ENCODE peak calls at places on chromosomes 13 and 19, in four cellular contexts. One of them, this sample, is unnamed.

GRCh38 chr19:35348909-35349611 is 1.4 kb downstream of the FFAR1 start:
- DNase-seq in vagina: peak; percentile 90
- DNase-seq in endothelial cell of umbilical vein: no peak
- DNase-seq in neuronal stem cell: no peak
- DNase-seq in this sample: no peak

GRCh38 chr13:73179906-73180305 is 121.1 kb downstream of the KLF5 start:
- DNase-seq in vagina: no peak
- DNase-seq in endothelial cell of umbilical vein: no peak
- DNase-seq in neuronal stem cell: no peak
- DNase-seq in this sample: no peak

GRCh38 chr13:108615241-108615640 is 14.2 kb upstream of the MYO16 start:
- DNase-seq in vagina: no peak
- DNase-seq in endothelial cell of umbilical vein: no peak
- DNase-seq in neuronal stem cell: no peak
- DNase-seq in this sample: no peak

GRCh38 chr13:61833228-61833627 is 417.6 kb upstream of the PCDH20 start:
- DNase-seq in vagina: no peak
- DNase-seq in endothelial cell of umbilical vein: no peak
- DNase-seq in neuronal stem cell: no peak
- DNase-seq in this sample: no peak

GRCh38 chr19:48879025-48879572 is 6.9 kb downstream of the PPP1R15A start:
- DNase-seq in vagina: no peak
- DNase-seq in endothelial cell of umbilical vein: no peak
- DNase-seq in neuronal stem cell: no peak
- DNase-seq in this sample: no peak

GRCh38 chr13:59823495-59823894 is 340.2 kb downstream of the DIAPH3 start:
- DNase-seq in vagina: no peak
- DNase-seq in endothelial cell of umbilical vein: peak; percentile 41
- DNase-seq in neuronal stem cell: no peak
- DNase-seq in this sample: no peak

GRCh38 chr19:47523473-47523872 is 8.6 kb upstream of the NAPA start:
- DNase-seq in vagina: no peak
- DNase-seq in endothelial cell of umbilical vein: peak; percentile 65
- DNase-seq in neuronal stem cell: no peak
- DNase-seq in this sample: no peak

GRCh38 chr13:74162135-74162534 is 27.9 kb upstream of the KLF12 start:
- DNase-seq in vagina: no peak
- DNase-seq in endothelial cell of umbilical vein: no peak
- DNase-seq in neuronal stem cell: no peak
- DNase-seq in this sample: no peak

GRCh38 chr19:54795763-54796162 is 7.6 kb upstream of the KIR2DL4 start:
- DNase-seq in vagina: no peak
- DNase-seq in endothelial cell of umbilical vein: no peak
- DNase-seq in neuronal stem cell: no peak
- DNase-seq in this sample: no peak

GRCh38 chr13:48808689-48809088 is 155.0 kb downstream of the CYSLTR2 start:
- DNase-seq in vagina: no peak
- DNase-seq in endothelial cell of umbilical vein: no peak
- DNase-seq in neuronal stem cell: no peak
- DNase-seq in this sample: no peak

GRCh38 chr13:27662738-27663470 is 41.2 kb downstream of the POLR1D start:
- DNase-seq in vagina: no peak
- DNase-seq in endothelial cell of umbilical vein: no peak
- DNase-seq in neuronal stem cell: no peak
- DNase-seq in this sample: no peak

GRCh38 chr13:84445776-84446175 is 563.5 kb upstream of the SLITRK1 start:
- DNase-seq in vagina: no peak
- DNase-seq in endothelial cell of umbilical vein: no peak
- DNase-seq in neuronal stem cell: no peak
- DNase-seq in this sample: no peak

GRCh38 chr13:111904701-111905608 is 162.0 kb upstream of the SOX1 start:
- DNase-seq in vagina: peak; percentile 93
- DNase-seq in endothelial cell of umbilical vein: no peak
- DNase-seq in neuronal stem cell: no peak
- DNase-seq in this sample: no peak

GRCh38 chr19:19113040-19113541 is 25.2 kb downstream of the TMEM161A start:
- DNase-seq in vagina: no peak
- DNase-seq in endothelial cell of umbilical vein: no peak
- DNase-seq in neuronal stem cell: no peak
- DNase-seq in this sample: no peak

GRCh38 chr19:15404097-15404779 is 14.6 kb downstream of the AKAP8L start:
- DNase-seq in vagina: no peak
- DNase-seq in endothelial cell of umbilical vein: no peak
- DNase-seq in neuronal stem cell: no peak
- DNase-seq in this sample: no peak

GRCh38 chr13:49497272-49497671 is 1.5 kb downstream of the PHF11 start:
- DNase-seq in vagina: no peak
- DNase-seq in endothelial cell of umbilical vein: no peak
- DNase-seq in neuronal stem cell: no peak
- DNase-seq in this sample: no peak

GRCh38 chr13:67977081-67977480 is 746.9 kb upstream of the PCDH9 start:
- DNase-seq in vagina: no peak
- DNase-seq in endothelial cell of umbilical vein: no peak
- DNase-seq in neuronal stem cell: no peak
- DNase-seq in this sample: no peak

GRCh38 chr19:43812689-43813088 is 10.4 kb upstream of the LYPD5 start:
- DNase-seq in vagina: no peak
- DNase-seq in endothelial cell of umbilical vein: no peak
- DNase-seq in neuronal stem cell: no peak
- DNase-seq in this sample: no peak

GRCh38 chr19:2661615-2662014 is 40.9 kb downstream of the GNG7 start:
- DNase-seq in vagina: no peak
- DNase-seq in endothelial cell of umbilical vein: no peak
- DNase-seq in neuronal stem cell: no peak
- DNase-seq in this sample: no peak

GRCh38 chr19:49592486-49593232 is 1.7 kb downstream of the PRR12 start:
- DNase-seq in vagina: no peak
- DNase-seq in endothelial cell of umbilical vein: no peak
- DNase-seq in neuronal stem cell: no peak
- DNase-seq in this sample: no peak

GRCh38 chr19:6530385-6531162 is at the start of gene TNFSF9:
- DNase-seq in vagina: no peak
- DNase-seq in endothelial cell of umbilical vein: peak; percentile 86
- DNase-seq in neuronal stem cell: peak; percentile 84
- DNase-seq in this sample: peak; percentile 83

GRCh38 chr13:39910833-39911232 is 255.4 kb downstream of the COG6 start:
- DNase-seq in vagina: no peak
- DNase-seq in endothelial cell of umbilical vein: no peak
- DNase-seq in neuronal stem cell: no peak
- DNase-seq in this sample: no peak

GRCh38 chr19:50272263-50272897 is 56.8 kb downstream of the KCNC3 start:
- DNase-seq in vagina: no peak
- DNase-seq in endothelial cell of umbilical vein: no peak
- DNase-seq in neuronal stem cell: no peak
- DNase-seq in this sample: no peak

GRCh38 chr13:30364133-30364532 is 56.8 kb upstream of the KATNAL1 start:
- DNase-seq in vagina: no peak
- DNase-seq in endothelial cell of umbilical vein: peak; percentile 87
- DNase-seq in neuronal stem cell: no peak
- DNase-seq in this sample: no peak

GRCh38 chr19:6663236-6664187 is 6.4 kb downstream of the TNFSF14 start:
- DNase-seq in vagina: no peak
- DNase-seq in endothelial cell of umbilical vein: no peak
- DNase-seq in neuronal stem cell: no peak
- DNase-seq in this sample: peak; percentile 60

GRCh38 chr13:19172007-19172646 is 9.5 kb downstream of the TUBA3C start:
- DNase-seq in vagina: no peak
- DNase-seq in endothelial cell of umbilical vein: no peak
- DNase-seq in neuronal stem cell: no peak
- DNase-seq in this sample: no peak

GRCh38 chr19:8612807-8613171 is 2.3 kb upstream of the ADAMTS10 start:
- DNase-seq in vagina: no peak
- DNase-seq in endothelial cell of umbilical vein: no peak
- DNase-seq in neuronal stem cell: no peak
- DNase-seq in this sample: no peak

GRCh38 chr13:76745246-76746200 is 140.7 kb downstream of the KCTD12 start:
- DNase-seq in vagina: no peak
- DNase-seq in endothelial cell of umbilical vein: peak; percentile 60
- DNase-seq in neuronal stem cell: no peak
- DNase-seq in this sample: no peak

GRCh38 chr19:43780706-43781525 is at the start of gene KCNN4:
- DNase-seq in vagina: no peak
- DNase-seq in endothelial cell of umbilical vein: no peak
- DNase-seq in neuronal stem cell: no peak
- DNase-seq in this sample: peak; percentile 39

GRCh38 chr13:106581268-106581667 is 13.3 kb upstream of the ARGLU1 start:
- DNase-seq in vagina: no peak
- DNase-seq in endothelial cell of umbilical vein: no peak
- DNase-seq in neuronal stem cell: no peak
- DNase-seq in this sample: no peak

GRCh38 chr13:24502567-24503375 is 9.8 kb downstream of the PARP4 start:
- DNase-seq in vagina: no peak
- DNase-seq in endothelial cell of umbilical vein: peak; percentile 45
- DNase-seq in neuronal stem cell: peak; percentile 24
- DNase-seq in this sample: no peak

GRCh38 chr19:17755977-17756670 is 4.8 kb downstream of the FCHO1 start:
- DNase-seq in vagina: no peak
- DNase-seq in endothelial cell of umbilical vein: no peak
- DNase-seq in neuronal stem cell: peak; percentile 87
- DNase-seq in this sample: no peak

DNA sequence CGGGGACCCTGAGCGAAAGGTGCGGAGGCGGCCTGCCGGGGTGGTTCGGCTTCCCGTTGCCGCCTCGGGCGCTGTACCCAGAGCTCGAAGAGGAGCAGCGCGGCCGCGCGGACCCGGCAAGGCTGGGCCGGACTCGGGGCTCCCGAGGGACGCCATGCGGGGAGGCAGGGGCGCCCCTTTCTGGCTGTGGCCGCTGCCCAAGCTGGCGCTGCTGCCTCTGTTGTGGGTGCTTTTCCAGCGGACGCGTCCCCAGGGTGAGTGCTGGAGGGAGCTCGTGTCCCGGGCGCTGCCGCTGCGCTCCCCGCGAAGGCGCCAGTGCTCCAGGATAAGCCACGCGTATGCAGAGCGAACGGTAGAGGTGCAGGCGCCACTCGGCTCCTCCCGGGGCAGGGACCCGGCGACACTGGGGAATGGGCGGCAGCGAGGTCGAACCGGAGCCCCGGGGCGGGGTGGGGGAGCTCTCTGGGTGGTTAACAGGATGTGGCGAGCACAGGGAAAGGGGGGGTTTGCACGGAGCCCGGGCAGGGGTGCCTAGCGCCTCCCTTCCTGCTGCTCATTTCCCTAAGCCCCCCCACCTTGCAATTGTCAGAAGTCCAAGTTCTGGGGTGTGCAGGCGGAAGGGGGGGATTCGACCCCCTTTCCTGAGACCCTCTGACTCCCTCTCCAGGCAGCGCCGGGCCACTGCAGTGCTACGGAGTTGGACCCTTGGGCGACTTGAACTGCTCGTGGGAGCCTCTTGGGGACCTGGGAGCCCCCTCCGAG is at the start of gene IL27RA:
- DNase-seq in vagina: no peak
- DNase-seq in endothelial cell of umbilical vein: peak; percentile 40
- DNase-seq in neuronal stem cell: peak; percentile 54
- DNase-seq in this sample: peak; percentile 71
- H3K27ac ChIP-seq in vagina: peak within 1 kb of the TSS; percentile 72
- H3K27ac ChIP-seq in endothelial cell of umbilical vein: no peak within 1 kb of the TSS
- H3K27ac ChIP-seq in neuronal stem cell: no peak within 1 kb of the TSS
- H3K27ac ChIP-seq in this sample: peak within 1 kb of the TSS; percentile 96

GRCh38 chr13:46129955-46130354 is 25.1 kb upstream of the CPB2 start:
- DNase-seq in vagina: no peak
- DNase-seq in endothelial cell of umbilical vein: no peak
- DNase-seq in neuronal stem cell: no peak
- DNase-seq in this sample: no peak
- H3K36me3 ChIP-seq in vagina: no peaks in the 10 kb centered on the region
- H3K36me3 ChIP-seq in endothelial cell of umbilical vein: no peaks in the 10 kb centered on the region
- H3K36me3 ChIP-seq in neuronal stem cell: no peaks in the 10 kb centered on the region
- H3K36me3 ChIP-seq in this sample: peaks cover 84% of the 10 kb centered on the region

DNA sequence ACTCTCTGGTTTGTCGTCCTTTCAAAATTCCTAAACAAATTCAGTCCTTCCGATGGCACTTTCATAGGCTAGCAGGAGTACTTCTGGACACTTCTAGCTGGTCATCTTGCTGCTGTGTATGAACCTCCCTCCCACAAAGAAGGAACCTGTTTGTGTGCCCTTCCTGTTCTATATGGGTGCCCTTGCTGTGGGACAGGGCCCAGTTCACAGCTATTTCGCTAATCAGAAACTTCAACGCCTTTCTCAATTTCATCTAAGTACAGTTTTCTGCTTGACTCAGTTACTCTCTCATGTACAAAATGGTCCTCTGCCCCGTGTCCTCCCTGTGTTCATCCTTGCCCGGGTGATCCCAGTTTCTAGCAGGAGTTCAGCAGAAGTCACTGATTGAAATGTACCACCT is 96.1 kb downstream of the STARD13 start:
- DNase-seq in vagina: no peak
- DNase-seq in endothelial cell of umbilical vein: no peak
- DNase-seq in neuronal stem cell: no peak
- DNase-seq in this sample: no peak
- H3K27ac ChIP-seq in vagina: peak overlapping the region; percentile 33
- H3K27ac ChIP-seq in endothelial cell of umbilical vein: peak overlapping the region; percentile 28
- H3K27ac ChIP-seq in neuronal stem cell: no peak overlapping the region
- H3K27ac ChIP-seq in this sample: no peak overlapping the region

DNA sequence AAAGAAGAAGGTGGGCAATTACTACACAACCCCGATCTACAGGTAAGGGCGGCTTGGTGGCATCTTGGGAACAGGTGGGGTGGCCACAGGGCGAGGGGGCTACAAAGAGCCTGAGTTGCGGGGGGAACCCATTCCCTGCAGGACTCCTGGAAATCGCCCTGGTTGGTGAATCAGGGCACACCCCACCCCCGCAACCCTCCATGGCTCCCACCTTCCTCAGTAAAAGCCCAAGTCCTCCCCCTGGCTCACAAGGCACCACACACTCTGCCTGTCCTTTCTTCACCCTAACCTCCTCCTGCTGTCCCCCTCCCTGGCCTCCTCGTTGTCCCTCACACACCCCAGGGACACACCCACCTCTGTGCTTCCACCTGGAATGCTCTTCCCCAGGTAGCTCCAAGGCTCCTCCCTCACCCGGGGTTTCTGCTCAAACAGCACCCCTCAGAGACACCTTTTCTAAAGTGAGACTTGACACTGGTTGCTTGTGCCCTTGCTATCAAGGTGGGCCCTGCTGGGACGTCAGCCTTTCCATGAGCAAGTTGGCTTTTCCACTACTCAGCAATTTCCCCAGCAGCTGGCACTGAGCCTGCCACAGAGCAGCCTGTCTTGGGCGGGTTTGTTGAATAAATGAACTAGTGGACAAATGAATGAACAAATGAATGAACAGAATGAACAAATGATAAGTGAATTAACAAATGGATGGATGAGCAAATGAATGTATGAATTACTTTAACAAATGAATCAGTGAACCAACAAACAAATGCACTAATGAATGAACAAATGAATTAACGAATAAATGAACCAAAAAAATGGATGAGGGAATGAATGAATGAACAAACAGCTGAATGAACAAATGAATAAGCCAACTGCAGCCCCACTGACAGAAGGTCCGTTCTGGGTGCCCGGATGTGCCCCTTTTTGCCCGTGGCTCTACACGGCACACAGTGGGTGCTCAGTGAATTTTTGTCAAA is 6.2 kb upstream of the MRI1 start:
- DNase-seq in vagina: no peak
- DNase-seq in endothelial cell of umbilical vein: no peak
- DNase-seq in neuronal stem cell: no peak
- DNase-seq in this sample: no peak
- H3K36me3 ChIP-seq in vagina: peaks cover 3% of the 10 kb centered on the region
- H3K36me3 ChIP-seq in endothelial cell of umbilical vein: peaks cover 32% of the 10 kb centered on the region
- H3K36me3 ChIP-seq in neuronal stem cell: peaks cover 48% of the 10 kb centered on the region
- H3K36me3 ChIP-seq in this sample: peaks cover 53% of the 10 kb centered on the region

This sample was measured in effector memory CD4-positive, alpha-beta T cell.